ENCODE peak calls at places on chromosomes 13 and 19, in ten cellular contexts. O is IMR-90; A is NCI-H510A; W is stimulated activated CD4-positive, alpha-beta T cell treated with anti-CD3 and anti-CD28 coated beads, Interleukin-1b, Interleukin-23, amount 100 ng/mL, for 4 hours; D is cerebellum; U is cardiac fibroblast; E is midbrain; I is NCI-H226; S is left lobe of liver; C is AG08395. M is an unnamed sample.

GRCh38 chr13:60170414-60170813 is 6.7 kb upstream of the DIAPH3 start:
- DNase-seq in W (no peak), A (no peak), S (no peak), U (no peak), E (no peak), C (no peak), I (no peak), O (no peak), D (no peak), M (no peak)

GRCh38 chr19:7636691-7637373 is at the start of gene STXBP2:
- DNase-seq in D (no peak), O (no peak), I (peak), A (peak), E (no peak), S (peak), W (peak), U (peak), C (peak), M (peak)

GRCh38 chr19:57786286-57786685 is 16.8 kb downstream of the ZNF586 start:
- DNase-seq in I (no peak), C (no peak), U (no peak), O (no peak), A (no peak), S (no peak), D (no peak), E (no peak), W (no peak), M (no peak)

GRCh38 chr19:45117666-45118065 is 24.7 kb downstream of the PPP1R37 start:
- DNase-seq in O (no peak), U (no peak), C (no peak), W (no peak), E (no peak), I (no peak), S (no peak), D (no peak), A (no peak), M (no peak)

GRCh38 chr13:96650301-96650886 is 343.9 kb downstream of the OXGR1 start:
- DNase-seq in D (no peak), O (no peak), W (no peak), I (peak), C (no peak), S (no peak), A (no peak), E (no peak), U (peak), M (no peak)

GRCh38 chr19:38173324-38174041 is 50.5 kb downstream of the DPF1 start:
- DNase-seq in E (peak), U (peak), O (peak), I (peak), S (no peak), C (peak), D (peak), A (peak), W (no peak), M (peak)

GRCh38 chr19:54478677-54479266 is 5.7 kb upstream of the CDC42EP5 start:
- DNase-seq in I (no peak), D (no peak), O (peak), U (peak), W (no peak), S (no peak), E (no peak), C (peak), A (no peak), M (no peak)

GRCh38 chr19:13427273-13428051 is 78.8 kb downstream of the CACNA1A start:
- DNase-seq in W (no peak), U (no peak), S (no peak), I (no peak), C (no peak), D (no peak), A (no peak), E (no peak), O (no peak), M (no peak)